ENCODE peak calls at places on chromosomes 1 and 21, in four cellular contexts. A, P, M and D are unnamed samples.

GRCh38 chr1:11526071-11526895 is 47.3 kb downstream of the DISP3 start:
- DNase-seq in A (no peak), P (peak; percentile 60), M (no peak), D (no peak)

GRCh38 chr1:6026095-6026809 is 19.4 kb upstream of the KCNAB2 start:
- DNase-seq in A (peak; percentile 43), P (no peak), M (peak; percentile 4), D (peak; percentile 22)

GRCh38 chr21:15274701-15275255 is 210.0 kb upstream of the NRIP1 start:
- DNase-seq in A (no peak), P (no peak), M (no peak), D (no peak)

GRCh38 chr1:199931666-199932377 is 95.7 kb upstream of the NR5A2 start:
- DNase-seq in A (no peak), P (no peak), M (peak; percentile 11), D (no peak)

GRCh38 chr1:23756676-23757075 is 13.4 kb downstream of the ELOA start:
- DNase-seq in A (peak; percentile 73), P (no peak), M (peak; percentile 60), D (no peak)

GRCh38 chr21:28066051-28066450 is 926.6 kb downstream of the LTN1 start:
- DNase-seq in A (peak; percentile 24), P (no peak), M (peak; percentile 10), D (no peak)

GRCh38 chr1:5718716-5719632 is 273.3 kb downstream of the NPHP4 start:
- DNase-seq in A (no peak), P (no peak), M (no peak), D (no peak)

GRCh38 chr1:1116701-1117468 is 996 bp upstream of the C1orf159 start:
- DNase-seq in A (no peak), P (no peak), M (no peak), D (no peak)

GRCh38 chr1:50779811-50780210 is 180.3 kb downstream of the FAF1 start:
- DNase-seq in A (no peak), P (no peak), M (no peak), D (no peak)